ENCODE peak calls at places on chromosomes 11 and 22, in seven cellular contexts. X, J, R, E, T, H and F are unnamed samples.

GRCh38 chr22:36871669-36872081 is 10.9 kb downstream of the NCF4 start:
- DNase-seq in X (no peak), J (no peak), R (no peak), E (no peak), T (no peak), H (no peak), F (no peak)

GRCh38 chr11:129249923-129250322 is 57.8 kb upstream of the ARHGAP32 start:
- DNase-seq in X (no peak), J (no peak), R (no peak), E (no peak), T (no peak), H (no peak), F (no peak)

GRCh38 chr11:127789887-127790286 is 789.3 kb upstream of the KIRREL3 start:
- DNase-seq in X (no peak), J (no peak), R (no peak), E (no peak), T (no peak), H (peak; percentile 0), F (no peak)

GRCh38 chr11:72738199-72739141 is 13.7 kb downstream of the ARAP1 start:
- DNase-seq in X (no peak), J (peak; percentile 95), R (no peak), E (no peak), T (no peak), H (no peak), F (no peak)

GRCh38 chr11:121886005-121886739 is 229.8 kb downstream of the BLID start:
- DNase-seq in X (no peak), J (no peak), R (no peak), E (no peak), T (no peak), H (no peak), F (no peak)

GRCh38 chr11:103433380-103433779 is 324.2 kb downstream of the DYNC2H1 start:
- DNase-seq in X (no peak), J (no peak), R (no peak), E (peak; percentile 68), T (no peak), H (peak; percentile 86), F (peak; percentile 35)

GRCh38 chr11:64372802-64373597 is 14.0 kb downstream of the RPS6KA4 start:
- DNase-seq in X (no peak), J (no peak), R (no peak), E (no peak), T (no peak), H (no peak), F (no peak)

GRCh38 chr11:31557991-31558390 is 48.4 kb downstream of the ELP4 start:
- DNase-seq in X (no peak), J (no peak), R (no peak), E (no peak), T (no peak), H (no peak), F (no peak)

GRCh38 chr11:96306933-96307747 is 35.9 kb downstream of the MAML2 start:
- DNase-seq in X (no peak), J (no peak), R (no peak), E (peak; percentile 86), T (peak; percentile 96), H (peak; percentile 100), F (peak; percentile 99)

GRCh38 chr22:46813816-46814597 is 51.6 kb downstream of the TBC1D22A start:
- DNase-seq in X (no peak), J (no peak), R (no peak), E (no peak), T (no peak), H (peak; percentile 67), F (peak; percentile 35)

GRCh38 chr22:46815896-46816721 is 53.7 kb downstream of the TBC1D22A start:
- DNase-seq in X (no peak), J (peak; percentile 45), R (no peak), E (no peak), T (no peak), H (no peak), F (no peak)

GRCh38 chr22:46812786-46813185 is 50.3 kb downstream of the TBC1D22A start:
- DNase-seq in X (no peak), J (no peak), R (no peak), E (no peak), T (no peak), H (no peak), F (no peak)

GRCh38 chr22:46815132-46815531 is 52.7 kb downstream of the TBC1D22A start:
- DNase-seq in X (no peak), J (no peak), R (no peak), E (no peak), T (no peak), H (no peak), F (no peak)

DNA sequence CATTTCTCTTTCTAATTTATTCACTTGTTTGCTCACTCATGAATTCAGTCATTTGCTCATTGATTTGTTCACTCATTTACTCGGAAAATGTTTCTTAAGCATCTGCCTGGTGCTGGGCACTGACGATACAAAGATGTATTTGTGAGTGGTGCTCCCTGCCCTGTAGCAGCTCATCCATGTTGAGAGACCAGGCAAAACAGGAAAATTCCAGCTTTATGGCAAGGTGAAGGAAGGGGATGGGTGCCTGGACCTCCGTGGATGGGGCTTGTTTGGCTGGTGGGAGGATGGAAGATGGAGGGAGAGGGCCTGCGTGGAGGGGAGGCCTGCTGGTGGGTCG is 53.1 kb downstream of the TBC1D22A start:
- DNase-seq in X (no peak), J (peak; percentile 52), R (no peak), E (no peak), T (no peak), H (no peak), F (no peak)
- H3K4me3 ChIP-seq in X (no peak overlapping the region), J (no peak overlapping the region), R (no peak overlapping the region), E (no peak overlapping the region), T (no peak overlapping the region), H (no peak overlapping the region), F (no peak overlapping the region)

GRCh38 chr11:74612877-74613276 is 20.5 kb downstream of the POLD3 start:
- DNase-seq in X (no peak), J (no peak), R (no peak), E (no peak), T (no peak), H (no peak), F (no peak)

GRCh38 chr11:74620537-74620936 is 28.2 kb downstream of the POLD3 start:
- DNase-seq in X (no peak), J (no peak), R (no peak), E (no peak), T (no peak), H (no peak), F (no peak)

GRCh38 chr11:74611369-74611861 is 19.0 kb downstream of the POLD3 start:
- DNase-seq in X (no peak), J (no peak), R (no peak), E (peak; percentile 86), T (no peak), H (no peak), F (peak; percentile 41)

GRCh38 chr11:74615311-74615710 is 22.9 kb downstream of the POLD3 start:
- DNase-seq in X (no peak), J (no peak), R (no peak), E (no peak), T (no peak), H (no peak), F (no peak)

GRCh38 chr11:74615988-74616387 is 23.6 kb downstream of the POLD3 start:
- DNase-seq in X (no peak), J (no peak), R (no peak), E (no peak), T (no peak), H (no peak), F (no peak)
- H3K36me3 ChIP-seq in X (peaks cover 8% of the 10 kb centered on the region), J (no peaks in the 10 kb centered on the region), R (peaks cover 14% of the 10 kb centered on the region), E (peaks cover 3% of the 10 kb centered on the region), T (peaks cover 76% of the 10 kb centered on the region), H (peaks cover 10% of the 10 kb centered on the region), F (no peaks in the 10 kb centered on the region)

GRCh38 chr22:50303515-50303847 is 4.0 kb downstream of the PLXNB2 start:
- DNase-seq in X (no peak), J (no peak), R (no peak), E (no peak), T (no peak), H (no peak), F (no peak)

GRCh38 chr22:50303848-50304527 is 3.5 kb downstream of the PLXNB2 start:
- DNase-seq in X (no peak), J (no peak), R (no peak), E (no peak), T (peak; percentile 42), H (no peak), F (no peak)

GRCh38 chr22:50305393-50305657 is 2.1 kb downstream of the PLXNB2 start:
- DNase-seq in X (no peak), J (no peak), R (no peak), E (no peak), T (no peak), H (no peak), F (no peak)

GRCh38 chr22:50305658-50306566 is 1.5 kb downstream of the PLXNB2 start:
- DNase-seq in X (no peak), J (no peak), R (no peak), E (peak; percentile 77), T (peak; percentile 88), H (peak; percentile 79), F (peak; percentile 83)

GRCh38 chr22:50304528-50305392 is 2.7 kb downstream of the PLXNB2 start:
- DNase-seq in X (no peak), J (no peak), R (no peak), E (no peak), T (peak; percentile 46), H (no peak), F (no peak)
- H3K4me3 ChIP-seq in X (no peak overlapping the region), J (peak overlapping the region; percentile 64), R (no peak overlapping the region), E (peak overlapping the region; percentile 98), T (peak overlapping the region; percentile 93), H (peak overlapping the region; percentile 79), F (peak overlapping the region; percentile 96)

GRCh38 chr22:50280708-50281383 is 10.7 kb upstream of the MAPK11 start:
- DNase-seq in X (no peak), J (no peak), R (no peak), E (no peak), T (no peak), H (no peak), F (no peak)
- H3K36me3 ChIP-seq in X (peaks cover 73% of the 10 kb centered on the region), J (no peaks in the 10 kb centered on the region), R (no peaks in the 10 kb centered on the region), E (peaks cover 71% of the 10 kb centered on the region), T (peaks cover 93% of the 10 kb centered on the region), H (peaks cover 63% of the 10 kb centered on the region), F (peaks cover 6% of the 10 kb centered on the region)

GRCh38 chr11:2136209-2136951 is 2.8 kb downstream of the IGF2 start:
- DNase-seq in X (no peak), J (no peak), R (no peak), E (no peak), T (no peak), H (no peak), F (no peak)
- H3K4me3 ChIP-seq in X (no peak overlapping the region), J (no peak overlapping the region), R (no peak overlapping the region), E (peak overlapping the region; percentile 58), T (peak overlapping the region; percentile 56), H (no peak overlapping the region), F (no peak overlapping the region)